ENCODE peak calls at places on chromosome 13, in six cellular contexts. D, B, U, Z, L and X are unnamed samples.

GRCh38 chr13:28100149-28101121 is at the start of gene FLT3:
- DNase-seq in D (peak; percentile 56), B (no peak), U (peak; percentile 82), Z (no peak), L (peak; percentile 11), X (peak; percentile 59)

GRCh38 chr13:25281937-25282332 is 5.4 kb downstream of the MTMR6 start:
- DNase-seq in D (no peak), B (no peak), U (no peak), Z (no peak), L (no peak), X (no peak)

GRCh38 chr13:111337206-111337605 is 16.8 kb downstream of the TEX29 start:
- DNase-seq in D (no peak), B (no peak), U (no peak), Z (no peak), L (no peak), X (no peak)

GRCh38 chr13:60679131-60679530 is 282.1 kb downstream of the TDRD3 start:
- DNase-seq in D (no peak), B (no peak), U (no peak), Z (no peak), L (no peak), X (no peak)

GRCh38 chr13:45928196-45928595 is 76.6 kb upstream of the SIAH3 start:
- DNase-seq in D (no peak), B (no peak), U (no peak), Z (no peak), L (no peak), X (no peak)

GRCh38 chr13:97432232-97432916 is 1.6 kb upstream of the RAP2A start:
- DNase-seq in D (no peak), B (no peak), U (no peak), Z (no peak), L (no peak), X (no peak)

GRCh38 chr13:33251131-33251629 is 34.4 kb downstream of the STARD13 start:
- DNase-seq in D (no peak), B (peak; percentile 41), U (no peak), Z (no peak), L (no peak), X (peak; percentile 16)

GRCh38 chr13:29624997-29625396 is 29.5 kb upstream of the SLC7A1 start:
- DNase-seq in D (no peak), B (no peak), U (no peak), Z (no peak), L (no peak), X (no peak)

GRCh38 chr13:111640476-111640875 is 320.0 kb downstream of the TEX29 start:
- DNase-seq in D (no peak), B (no peak), U (no peak), Z (no peak), L (no peak), X (no peak)

GRCh38 chr13:65497265-65497664 is 1732.9 kb downstream of the PCDH9 start:
- DNase-seq in D (no peak), B (no peak), U (no peak), Z (no peak), L (no peak), X (no peak)

GRCh38 chr13:100765021-100765420 is 90.4 kb upstream of the TMTC4 start:
- DNase-seq in D (no peak), B (no peak), U (no peak), Z (no peak), L (no peak), X (no peak)

GRCh38 chr13:66886248-66886647 is 343.9 kb downstream of the PCDH9 start:
- DNase-seq in D (no peak), B (no peak), U (no peak), Z (no peak), L (no peak), X (no peak)

GRCh38 chr13:39051157-39051556 is 12.9 kb downstream of the NHLRC3 start:
- DNase-seq in D (no peak), B (no peak), U (no peak), Z (peak; percentile 13), L (no peak), X (no peak)

GRCh38 chr13:111168116-111168515 is 53.0 kb downstream of the ARHGEF7 start:
- DNase-seq in D (no peak), B (no peak), U (no peak), Z (no peak), L (no peak), X (no peak)

GRCh38 chr13:65307056-65307455 is 1923.1 kb downstream of the PCDH9 start:
- DNase-seq in D (no peak), B (no peak), U (no peak), Z (no peak), L (no peak), X (no peak)

GRCh38 chr13:83498486-83499190 is 383.6 kb downstream of the SLITRK1 start:
- DNase-seq in D (no peak), B (no peak), U (no peak), Z (no peak), L (no peak), X (no peak)

GRCh38 chr13:45120967-45121366 is 657 bp downstream of the GTF2F2 start:
- DNase-seq in D (no peak), B (no peak), U (no peak), Z (no peak), L (no peak), X (no peak)

GRCh38 chr13:90445179-90445578 is 902.3 kb upstream of the MIR17HG start:
- DNase-seq in D (no peak), B (no peak), U (no peak), Z (no peak), L (no peak), X (no peak)

GRCh38 chr13:48749144-48749543 is 95.4 kb downstream of the CYSLTR2 start:
- DNase-seq in D (no peak), B (no peak), U (no peak), Z (no peak), L (no peak), X (no peak)

GRCh38 chr13:73844986-73845385 is 289.2 kb downstream of the KLF12 start:
- DNase-seq in D (no peak), B (no peak), U (no peak), Z (no peak), L (no peak), X (no peak)

GRCh38 chr13:52165410-52165809 is 6.0 kb upstream of the NEK3 start:
- DNase-seq in D (no peak), B (no peak), U (no peak), Z (no peak), L (peak; percentile 9), X (no peak)

GRCh38 chr13:95505976-95506375 is 46.5 kb upstream of the CLDN10 start:
- DNase-seq in D (no peak), B (no peak), U (no peak), Z (no peak), L (no peak), X (no peak)

GRCh38 chr13:37995052-37995451 is 125.5 kb upstream of the TRPC4 start:
- DNase-seq in D (no peak), B (no peak), U (no peak), Z (no peak), L (no peak), X (no peak)

GRCh38 chr13:94312511-94313191 is 166.8 kb downstream of the DCT start:
- DNase-seq in D (no peak), B (peak; percentile 62), U (no peak), Z (no peak), L (no peak), X (no peak)

GRCh38 chr13:72259528-72259927 is 392.5 kb upstream of the DACH1 start:
- DNase-seq in D (no peak), B (no peak), U (no peak), Z (no peak), L (no peak), X (no peak)

GRCh38 chr13:77329133-77330008 is 2.5 kb upstream of the MYCBP2 start:
- DNase-seq in D (peak; percentile 56), B (peak; percentile 98), U (peak; percentile 82), Z (peak; percentile 85), L (peak; percentile 54), X (peak; percentile 61)
- TF ChIP-seq POLR2A in D (peak; percentile 80), B (peak; percentile 86), U (no peak), Z (peak; percentile 77), L (peak; percentile 77), X (peak; percentile 86)

GRCh38 chr13:98456423-98456845 is 120.5 kb downstream of the STK24 start:
- DNase-seq in D (no peak), B (no peak), U (no peak), Z (no peak), L (no peak), X (no peak)

GRCh38 chr13:98452851-98453250 is 124.1 kb downstream of the STK24 start:
- DNase-seq in D (no peak), B (no peak), U (no peak), Z (no peak), L (no peak), X (no peak)

GRCh38 chr13:98453254-98453843 is 123.6 kb downstream of the STK24 start:
- DNase-seq in D (no peak), B (no peak), U (no peak), Z (no peak), L (no peak), X (no peak)

GRCh38 chr13:98457053-98457452 is 119.9 kb downstream of the STK24 start:
- DNase-seq in D (no peak), B (no peak), U (no peak), Z (no peak), L (no peak), X (no peak)

GRCh38 chr13:98454389-98454881 is 122.5 kb downstream of the STK24 start:
- DNase-seq in D (no peak), B (no peak), U (no peak), Z (peak; percentile 41), L (no peak), X (no peak)
- TF ChIP-seq TAF1 in D (no peak), B (no peak), U (no peak), Z (no peak), L (no peak), X (no peak)

DNA sequence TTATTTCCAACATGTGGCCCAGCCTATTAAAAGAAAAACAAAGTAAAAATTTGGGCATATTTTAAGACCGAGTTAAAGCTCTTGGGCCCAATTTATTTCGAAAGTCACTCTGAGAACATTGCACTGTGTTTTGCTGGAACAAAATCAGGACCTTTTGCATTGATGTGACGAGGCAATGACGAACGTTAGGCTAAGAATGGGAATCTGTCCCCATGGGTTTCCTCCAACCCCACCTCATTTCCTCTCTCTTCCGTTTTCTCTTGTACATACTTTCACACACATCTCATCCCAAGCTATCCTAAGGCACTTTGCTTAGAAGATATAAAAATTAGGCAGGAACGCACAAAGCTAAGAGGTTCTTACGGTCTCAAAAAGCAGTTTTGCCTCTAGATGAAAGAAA is 22.1 kb downstream of the EDNRB start:
- DNase-seq in D (no peak), B (no peak), U (no peak), Z (no peak), L (no peak), X (no peak)
- TF ChIP-seq POLR2AphosphoS5 in D (no peak), B (no peak), U (no peak), Z (no peak), L (no peak), X (no peak)

GRCh38 chr13:113000575-113000974 is 31.6 kb downstream of the MCF2L start:
- DNase-seq in D (no peak), B (no peak), U (no peak), Z (no peak), L (no peak), X (no peak)

GRCh38 chr13:113002891-113003290 is 33.9 kb downstream of the MCF2L start:
- DNase-seq in D (no peak), B (no peak), U (no peak), Z (no peak), L (no peak), X (no peak)

GRCh38 chr13:112999414-113000177 is 30.6 kb downstream of the MCF2L start:
- DNase-seq in D (no peak), B (no peak), U (no peak), Z (no peak), L (no peak), X (no peak)

GRCh38 chr13:113002206-113002821 is 33.3 kb downstream of the MCF2L start:
- DNase-seq in D (no peak), B (no peak), U (peak; percentile 84), Z (peak; percentile 61), L (peak; percentile 30), X (no peak)

GRCh38 chr13:113001251-113002140 is 32.5 kb downstream of the MCF2L start:
- DNase-seq in D (no peak), B (no peak), U (no peak), Z (peak; percentile 47), L (no peak), X (no peak)
- TF ChIP-seq POLR2A in D (no peak), B (no peak), U (no peak), Z (no peak), L (no peak), X (no peak)